ENCODE peak calls at places on chromosomes 16 and 17, in ten cellular contexts. K, W, T, Z, J, E, A, C, V and M are unnamed samples.

GRCh38 chr17:12940699-12941098 is 77.1 kb downstream of the ELAC2 start:
- DNase-seq in K (no peak), W (no peak), T (no peak), Z (no peak), J (no peak), E (no peak), A (no peak), C (no peak), V (no peak), M (no peak)

GRCh38 chr17:71084219-71084618 is 914.9 kb downstream of the KCNJ2 start:
- DNase-seq in K (no peak), W (no peak), T (peak; percentile 2), Z (peak; percentile 13), J (no peak), E (no peak), A (peak; percentile 20), C (no peak), V (no peak), M (no peak)

GRCh38 chr16:88064011-88064888 is 113.0 kb downstream of the BANP start:
- DNase-seq in K (no peak), W (no peak), T (no peak), Z (peak; percentile 32), J (no peak), E (no peak), A (no peak), C (no peak), V (no peak), M (no peak)

GRCh38 chr17:74827800-74828199 is 31.9 kb downstream of the GRIN2C start:
- DNase-seq in K (no peak), W (no peak), T (no peak), Z (no peak), J (no peak), E (no peak), A (no peak), C (no peak), V (no peak), M (no peak)

GRCh38 chr17:77429985-77430752 is 289.4 kb downstream of the SEC14L1 start:
- DNase-seq in K (peak; percentile 81), W (peak; percentile 63), T (peak; percentile 90), Z (peak; percentile 84), J (no peak), E (peak; percentile 80), A (peak; percentile 97), C (peak; percentile 33), V (peak; percentile 94), M (peak; percentile 96)

GRCh38 chr17:33338242-33338641 is 45.1 kb upstream of the ASIC2 start:
- DNase-seq in K (no peak), W (no peak), T (no peak), Z (no peak), J (no peak), E (no peak), A (no peak), C (no peak), V (no peak), M (no peak)

GRCh38 chr16:65071371-65072311 is 50.2 kb downstream of the CDH11 start:
- DNase-seq in K (no peak), W (no peak), T (no peak), Z (peak; percentile 89), J (no peak), E (no peak), A (peak; percentile 47), C (no peak), V (no peak), M (no peak)

GRCh38 chr16:3661311-3661710 is 6.8 kb downstream of the DNASE1 start:
- DNase-seq in K (no peak), W (no peak), T (no peak), Z (no peak), J (no peak), E (no peak), A (no peak), C (no peak), V (no peak), M (no peak)

GRCh38 chr16:88376053-88376834 is 6.5 kb upstream of the ZNF469 start:
- DNase-seq in K (no peak), W (no peak), T (no peak), Z (peak; percentile 76), J (no peak), E (no peak), A (no peak), C (no peak), V (no peak), M (no peak)

GRCh38 chr16:30437511-30438046 is 7.7 kb upstream of the DCTPP1 start:
- DNase-seq in K (no peak), W (no peak), T (no peak), Z (no peak), J (no peak), E (no peak), A (no peak), C (no peak), V (no peak), M (no peak)

GRCh38 chr16:84239910-84240309 is at the start of gene KCNG4:
- DNase-seq in K (no peak), W (no peak), T (no peak), Z (no peak), J (no peak), E (no peak), A (no peak), C (no peak), V (no peak), M (no peak)

GRCh38 chr17:50059256-50059655 is 3.3 kb downstream of the ITGA3 start:
- DNase-seq in K (no peak), W (no peak), T (no peak), Z (no peak), J (no peak), E (no peak), A (no peak), C (no peak), V (no peak), M (no peak)

GRCh38 chr17:48795444-48796162 is 21.4 kb downstream of the TTLL6 start:
- DNase-seq in K (no peak), W (no peak), T (no peak), Z (no peak), J (no peak), E (no peak), A (peak; percentile 87), C (no peak), V (peak; percentile 18), M (no peak)

GRCh38 chr17:40062347-40063033 is at the start of gene THRA:
- DNase-seq in K (peak; percentile 76), W (peak; percentile 58), T (peak; percentile 68), Z (peak; percentile 87), J (no peak), E (peak; percentile 84), A (peak; percentile 49), C (no peak), V (no peak), M (no peak)

GRCh38 chr17:41131979-41132378 is 8.0 kb upstream of the KRTAP4-12 start:
- DNase-seq in K (no peak), W (no peak), T (no peak), Z (no peak), J (no peak), E (no peak), A (peak; percentile 55), C (no peak), V (no peak), M (no peak)

GRCh38 chr16:84484579-84485254 is 19.7 kb downstream of the MEAK7 start:
- DNase-seq in K (no peak), W (no peak), T (peak; percentile 42), Z (peak; percentile 91), J (no peak), E (no peak), A (peak; percentile 66), C (peak; percentile 30), V (peak; percentile 29), M (peak; percentile 36)

GRCh38 chr17:76909971-76910760 is 42.0 kb downstream of the MGAT5B start:
- DNase-seq in K (no peak), W (no peak), T (peak; percentile 54), Z (no peak), J (no peak), E (no peak), A (peak; percentile 36), C (peak; percentile 5), V (no peak), M (no peak)

GRCh38 chr16:52191533-52192134 is 355.3 kb downstream of the TOX3 start:
- DNase-seq in K (peak; percentile 47), W (no peak), T (peak; percentile 64), Z (peak; percentile 87), J (peak; percentile 43), E (no peak), A (peak; percentile 59), C (peak; percentile 87), V (peak; percentile 48), M (peak; percentile 27)

GRCh38 chr17:17097763-17098345 is 55.6 kb downstream of the MPRIP start:
- DNase-seq in K (no peak), W (no peak), T (no peak), Z (no peak), J (no peak), E (no peak), A (no peak), C (no peak), V (no peak), M (no peak)

GRCh38 chr16:14300631-14301149 is 229.6 kb downstream of the MRTFB start:
- DNase-seq in K (no peak), W (no peak), T (no peak), Z (peak; percentile 71), J (peak; percentile 82), E (peak; percentile 40), A (peak; percentile 89), C (peak; percentile 81), V (peak; percentile 75), M (no peak)

GRCh38 chr17:82973456-82974135 is 105.8 kb upstream of the METRNL start:
- DNase-seq in K (no peak), W (no peak), T (no peak), Z (no peak), J (no peak), E (no peak), A (no peak), C (no peak), V (no peak), M (no peak)

GRCh38 chr17:73430848-73431247 is 119.0 kb upstream of the CDC42EP4 start:
- DNase-seq in K (no peak), W (no peak), T (peak; percentile 7), Z (no peak), J (no peak), E (no peak), A (peak; percentile 11), C (no peak), V (no peak), M (no peak)

GRCh38 chr17:81254955-81255717 is 16.0 kb downstream of the NDUFAF8 start:
- DNase-seq in K (no peak), W (no peak), T (no peak), Z (peak; percentile 63), J (no peak), E (no peak), A (peak; percentile 77), C (peak; percentile 60), V (peak; percentile 60), M (peak; percentile 28)

GRCh38 chr17:7650509-7651096 is at the start of gene ATP1B2:
- DNase-seq in K (peak; percentile 64), W (peak; percentile 73), T (peak; percentile 76), Z (peak; percentile 82), J (no peak), E (peak; percentile 73), A (peak; percentile 23), C (peak; percentile 84), V (no peak), M (no peak)

GRCh38 chr16:89422905-89423630 is 67.3 kb downstream of the ANKRD11 start:
- DNase-seq in K (no peak), W (no peak), T (peak; percentile 78), Z (no peak), J (no peak), E (peak; percentile 55), A (peak; percentile 86), C (no peak), V (no peak), M (peak; percentile 48)

GRCh38 chr17:45345554-45346254 is 28.9 kb upstream of the MAP3K14 start:
- DNase-seq in K (no peak), W (no peak), T (no peak), Z (no peak), J (no peak), E (no peak), A (peak; percentile 56), C (peak; percentile 89), V (peak; percentile 43), M (no peak)

GRCh38 chr16:52871481-52871880 is 181.2 kb downstream of the CHD9NB start:
- DNase-seq in K (no peak), W (no peak), T (no peak), Z (no peak), J (no peak), E (no peak), A (no peak), C (no peak), V (no peak), M (no peak)

GRCh38 chr17:68327823-68328557 is 36.7 kb downstream of the ARSG start:
- DNase-seq in K (no peak), W (no peak), T (peak; percentile 15), Z (no peak), J (no peak), E (no peak), A (no peak), C (no peak), V (no peak), M (no peak)